ENCODE peak calls at places on chromosomes 6 and 20, in four cellular contexts. One of them, this sample, is unnamed.
A peak's percentile ranks its signal among the peaks of the same experiment; 100 is the strongest.

GRCh38 chr6:3418521-3419060 is 38.3 kb downstream of the SLC22A23 start:
- DNase-seq in neuronal stem cell: no peak
- DNase-seq in H1: no peak
- DNase-seq in H9: no peak
- DNase-seq in this sample: no peak

GRCh38 chr6:44514576-44515193 is 127.2 kb downstream of the CDC5L start:
- DNase-seq in H1: no peak
- DNase-seq in neuronal stem cell: no peak
- DNase-seq in H9: no peak
- DNase-seq in this sample: no peak

GRCh38 chr6:140434761-140435160 is 1060.3 kb upstream of the CITED2 start:
- DNase-seq in H1: no peak
- DNase-seq in neuronal stem cell: no peak
- DNase-seq in H9: no peak
- DNase-seq in this sample: no peak

GRCh38 chr6:129498556-129498940 is 211.4 kb downstream of the ARHGAP18 start:
- DNase-seq in neuronal stem cell: no peak
- DNase-seq in H9: no peak
- DNase-seq in H1: no peak
- DNase-seq in this sample: no peak

GRCh38 chr20:50041238-50041915 is 58.6 kb downstream of the SNAI1 start:
- DNase-seq in H9: no peak
- DNase-seq in H1: no peak
- DNase-seq in neuronal stem cell: no peak
- DNase-seq in this sample: no peak

GRCh38 chr6:21885532-21886089 is 292.1 kb downstream of the SOX4 start:
- DNase-seq in H1: no peak
- DNase-seq in neuronal stem cell: no peak
- DNase-seq in H9: no peak
- DNase-seq in this sample: peak; percentile 73

GRCh38 chr6:20946037-20946436 is 411.8 kb downstream of the CDKAL1 start:
- DNase-seq in H1: no peak
- DNase-seq in neuronal stem cell: no peak
- DNase-seq in H9: no peak
- DNase-seq in this sample: peak; percentile 52

GRCh38 chr6:137272403-137272802 is 53.2 kb upstream of the IFNGR1 start:
- DNase-seq in H1: no peak
- DNase-seq in neuronal stem cell: no peak
- DNase-seq in H9: no peak
- DNase-seq in this sample: peak; percentile 47

GRCh38 chr6:46501136-46502089 is 10.2 kb upstream of the RCAN2 start:
- DNase-seq in neuronal stem cell: no peak
- DNase-seq in H1: no peak
- DNase-seq in H9: no peak
- DNase-seq in this sample: no peak

GRCh38 chr6:150417899-150418824 is 49.4 kb downstream of the IYD start:
- DNase-seq in H9: no peak
- DNase-seq in neuronal stem cell: peak; percentile 39
- DNase-seq in H1: no peak
- DNase-seq in this sample: peak; percentile 81

GRCh38 chr20:53394433-53394832 is 199.2 kb downstream of the ZNF217 start:
- DNase-seq in H9: no peak
- DNase-seq in neuronal stem cell: no peak
- DNase-seq in H1: no peak
- DNase-seq in this sample: no peak

GRCh38 chr20:53387983-53388675 is 205.5 kb downstream of the ZNF217 start:
- DNase-seq in H9: no peak
- DNase-seq in H1: no peak
- DNase-seq in neuronal stem cell: no peak
- DNase-seq in this sample: no peak

GRCh38 chr20:53390780-53391179 is 202.9 kb downstream of the ZNF217 start:
- DNase-seq in neuronal stem cell: no peak
- DNase-seq in H9: no peak
- DNase-seq in H1: no peak
- DNase-seq in this sample: no peak

GRCh38 chr20:53386186-53386681 is 207.4 kb downstream of the ZNF217 start:
- DNase-seq in neuronal stem cell: no peak
- DNase-seq in H9: no peak
- DNase-seq in H1: no peak
- DNase-seq in this sample: no peak

DNA sequence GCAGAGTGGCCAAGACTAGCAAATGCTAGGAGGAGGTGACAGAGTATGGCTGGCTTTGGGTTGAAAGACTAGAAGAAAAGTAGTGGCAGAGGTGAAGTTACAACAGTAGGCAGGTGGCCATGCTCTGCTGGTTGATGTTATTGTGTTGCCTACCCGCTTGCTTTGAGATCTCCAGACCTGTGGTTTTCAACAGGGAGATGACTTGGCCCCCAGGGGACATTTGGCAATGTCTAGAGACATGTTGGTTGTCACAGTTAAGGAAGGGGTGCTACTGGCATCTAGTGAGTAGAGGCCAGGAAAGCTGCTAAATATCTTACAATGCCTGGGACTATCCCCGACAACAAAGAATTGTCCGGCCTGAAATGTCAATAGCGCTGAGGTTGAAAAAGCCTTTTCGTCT is 204.1 kb downstream of the ZNF217 start:
- DNase-seq in neuronal stem cell: no peak
- DNase-seq in H1: no peak
- DNase-seq in H9: no peak
- DNase-seq in this sample: no peak
- H2AFZ ChIP-seq in neuronal stem cell: peak overlapping the region; percentile 12
- H2AFZ ChIP-seq in H1: no peak overlapping the region
- H2AFZ ChIP-seq in H9: no peak overlapping the region
- H2AFZ ChIP-seq in this sample: no peak overlapping the region

DNA sequence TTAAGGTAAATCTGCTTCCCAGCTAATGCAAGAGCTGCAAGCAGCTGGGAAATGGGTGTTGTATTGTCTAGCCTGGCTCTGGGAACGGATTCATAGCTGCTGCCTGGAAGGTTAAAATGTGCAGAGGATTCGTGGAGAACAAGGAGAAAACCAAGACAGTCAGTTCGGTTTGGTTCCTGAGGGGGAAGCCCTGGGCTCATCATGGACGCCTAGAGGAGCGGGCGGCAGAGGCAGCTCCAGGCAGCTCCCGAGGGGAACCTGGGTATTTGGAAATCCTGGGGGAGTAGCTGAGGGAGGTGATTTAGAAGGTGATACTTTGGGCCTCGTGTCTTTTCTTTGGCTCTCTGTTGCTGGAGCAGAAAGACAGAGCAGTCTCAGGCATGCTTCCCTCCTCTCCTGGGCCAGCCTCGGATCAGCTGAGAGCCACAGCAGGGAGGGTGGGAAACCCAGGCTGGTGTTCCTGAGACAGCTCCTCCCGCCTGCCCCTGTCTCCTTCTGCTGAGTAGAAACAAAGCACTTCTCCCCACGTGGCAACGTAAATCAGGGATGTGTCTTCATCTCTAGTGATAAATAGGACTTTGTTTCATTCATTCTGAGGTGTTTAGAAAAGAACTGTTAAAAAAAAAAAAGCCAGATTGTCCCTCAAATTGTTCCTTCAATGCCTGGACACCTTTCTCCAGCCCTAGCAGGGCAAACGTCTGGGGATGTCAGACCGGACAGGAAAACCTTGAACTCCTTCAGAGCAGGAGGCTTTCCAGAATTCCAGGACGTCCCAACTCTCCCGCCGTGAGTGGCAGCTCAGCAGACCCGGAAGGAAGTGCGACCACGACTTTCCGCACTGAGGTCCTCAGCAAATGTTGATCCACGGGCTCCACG is 139.4 kb downstream of the DLL1 start:
- DNase-seq in H1: no peak
- DNase-seq in neuronal stem cell: no peak
- DNase-seq in H9: no peak
- DNase-seq in this sample: no peak
- H2BK12ac ChIP-seq in H1: peak overlapping the region; percentile 94
- H2BK12ac ChIP-seq in neuronal stem cell: peak overlapping the region; percentile 63
- H2BK12ac ChIP-seq in H9: no peak overlapping the region
- H2BK12ac ChIP-seq in this sample: no peak overlapping the region

GRCh38 chr20:41169791-41170351 is 32.5 kb downstream of the PLCG1 start:
- DNase-seq in neuronal stem cell: no peak
- DNase-seq in H9: no peak
- DNase-seq in H1: no peak
- DNase-seq in this sample: peak; percentile 22

GRCh38 chr20:41169184-41169690 is 31.9 kb downstream of the PLCG1 start:
- DNase-seq in neuronal stem cell: no peak
- DNase-seq in H1: no peak
- DNase-seq in H9: no peak
- DNase-seq in this sample: no peak

GRCh38 chr20:41172296-41173140 is 35.2 kb downstream of the PLCG1 start:
- DNase-seq in H9: peak; percentile 33
- DNase-seq in neuronal stem cell: no peak
- DNase-seq in H1: no peak
- DNase-seq in this sample: no peak

GRCh38 chr20:41171736-41172295 is 34.5 kb downstream of the PLCG1 start:
- DNase-seq in H1: no peak
- DNase-seq in neuronal stem cell: no peak
- DNase-seq in H9: peak; percentile 10
- DNase-seq in this sample: no peak

GRCh38 chr20:41170386-41171105 is 33.2 kb downstream of the PLCG1 start:
- DNase-seq in H1: no peak
- DNase-seq in H9: no peak
- DNase-seq in neuronal stem cell: no peak
- DNase-seq in this sample: no peak
- H2AFZ ChIP-seq in H1: no peak overlapping the region
- H2AFZ ChIP-seq in H9: no peak overlapping the region
- H2AFZ ChIP-seq in neuronal stem cell: no peak overlapping the region
- H2AFZ ChIP-seq in this sample: no peak overlapping the region

GRCh38 chr6:125554456-125554855 is 195.0 kb upstream of the HEY2 start:
- DNase-seq in H1: no peak
- DNase-seq in neuronal stem cell: no peak
- DNase-seq in H9: no peak
- DNase-seq in this sample: no peak

GRCh38 chr6:125547320-125547843 is 202.1 kb upstream of the HEY2 start:
- DNase-seq in H1: no peak
- DNase-seq in neuronal stem cell: no peak
- DNase-seq in H9: no peak
- DNase-seq in this sample: no peak

GRCh38 chr6:125550892-125551291 is 198.5 kb upstream of the HEY2 start:
- DNase-seq in neuronal stem cell: no peak
- DNase-seq in H1: no peak
- DNase-seq in H9: no peak
- DNase-seq in this sample: no peak

GRCh38 chr6:125549202-125549884 is 200.1 kb upstream of the HEY2 start:
- DNase-seq in H1: no peak
- DNase-seq in H9: no peak
- DNase-seq in neuronal stem cell: no peak
- DNase-seq in this sample: no peak

GRCh38 chr6:125552819-125553218 is 196.6 kb upstream of the HEY2 start:
- DNase-seq in neuronal stem cell: no peak
- DNase-seq in H1: no peak
- DNase-seq in H9: no peak
- DNase-seq in this sample: no peak
- H2BK12ac ChIP-seq in neuronal stem cell: no peak overlapping the region
- H2BK12ac ChIP-seq in H1: no peak overlapping the region
- H2BK12ac ChIP-seq in H9: no peak overlapping the region
- H2BK12ac ChIP-seq in this sample: no peak overlapping the region

DNA sequence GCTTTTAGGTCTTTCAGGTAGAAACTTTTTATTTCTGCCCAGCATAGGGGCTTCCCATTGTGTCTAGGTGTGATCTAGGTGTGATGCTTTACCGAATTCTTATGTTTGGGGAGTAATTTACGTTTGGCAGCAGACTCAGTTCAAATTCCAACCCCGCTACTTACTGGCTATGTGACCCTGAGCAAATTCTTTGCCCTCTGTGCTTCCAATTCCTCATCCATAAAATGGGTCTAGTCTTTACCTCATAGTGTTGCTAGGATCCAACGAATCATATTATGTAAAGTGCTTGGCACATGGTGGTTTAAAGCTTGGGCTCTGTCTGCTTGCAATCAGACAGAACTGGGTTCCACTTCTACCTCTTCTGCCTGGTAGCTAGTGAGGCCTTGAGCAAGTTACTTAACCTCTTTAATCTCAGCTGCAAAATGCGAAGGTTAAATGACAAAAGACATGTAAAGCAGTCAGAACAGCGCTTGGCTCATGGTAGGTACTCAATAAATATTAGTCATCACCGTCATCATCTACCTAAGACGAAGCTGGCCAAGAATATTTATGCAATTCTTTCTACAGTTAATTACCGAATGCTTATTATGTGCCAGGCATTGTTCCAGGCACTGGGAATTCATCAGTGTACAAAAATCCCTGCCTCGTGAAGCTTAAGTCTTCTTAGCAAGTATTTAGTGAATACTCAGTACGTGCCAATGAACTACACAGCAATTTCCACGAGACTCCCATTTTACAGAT is 1.0 kb downstream of the NSFL1C start:
- DNase-seq in H9: no peak
- DNase-seq in neuronal stem cell: no peak
- DNase-seq in H1: no peak
- DNase-seq in this sample: no peak
- H2AFZ ChIP-seq in H9: no peak overlapping the region
- H2AFZ ChIP-seq in neuronal stem cell: peak overlapping the region; percentile 96
- H2AFZ ChIP-seq in H1: no peak overlapping the region
- H2AFZ ChIP-seq in this sample: peak overlapping the region; percentile 87